ENCODE peak calls at places on chromosomes 1 and 21, in five cellular contexts. One of them, this sample, is unnamed.

GRCh38 chr21:29342394-29342957 is 43.8 kb downstream of the BACH1 start:
- DNase-seq in kidney epithelial cell: peak
- DNase-seq in HFFc6: peak
- DNase-seq in GM06990: peak
- DNase-seq in fibroblast of lung: peak
- DNase-seq in this sample: peak

GRCh38 chr1:94522304-94522703 is 19.3 kb downstream of the F3 start:
- DNase-seq in kidney epithelial cell: no peak
- DNase-seq in HFFc6: no peak
- DNase-seq in GM06990: no peak
- DNase-seq in fibroblast of lung: peak
- DNase-seq in this sample: no peak

GRCh38 chr1:53332833-53333232 is 5.0 kb upstream of the LRP8 start:
- DNase-seq in kidney epithelial cell: no peak
- DNase-seq in HFFc6: no peak
- DNase-seq in GM06990: no peak
- DNase-seq in fibroblast of lung: no peak
- DNase-seq in this sample: no peak

GRCh38 chr1:17922833-17923232 is 167.7 kb downstream of the ACTL8 start:
- DNase-seq in kidney epithelial cell: no peak
- DNase-seq in HFFc6: peak
- DNase-seq in GM06990: no peak
- DNase-seq in fibroblast of lung: peak
- DNase-seq in this sample: no peak

GRCh38 chr1:228005511-228006033 is 1.2 kb upstream of the WNT3A start:
- DNase-seq in kidney epithelial cell: no peak
- DNase-seq in HFFc6: no peak
- DNase-seq in GM06990: no peak
- DNase-seq in fibroblast of lung: no peak
- DNase-seq in this sample: no peak

GRCh38 chr1:150272379-150272840 is at the start of gene C1orf54:
- DNase-seq in kidney epithelial cell: no peak
- DNase-seq in HFFc6: peak
- DNase-seq in GM06990: no peak
- DNase-seq in fibroblast of lung: peak
- DNase-seq in this sample: peak

GRCh38 chr1:115456441-115456961 is 118.5 kb upstream of the NGF start:
- DNase-seq in kidney epithelial cell: no peak
- DNase-seq in HFFc6: peak
- DNase-seq in GM06990: no peak
- DNase-seq in fibroblast of lung: no peak
- DNase-seq in this sample: peak

GRCh38 chr1:147162093-147162492 is 10.2 kb downstream of the PRKAB2 start:
- DNase-seq in kidney epithelial cell: no peak
- DNase-seq in HFFc6: no peak
- DNase-seq in GM06990: no peak
- DNase-seq in fibroblast of lung: no peak
- DNase-seq in this sample: no peak

GRCh38 chr1:228194921-228195812 is 12.7 kb upstream of the OBSCN start:
- DNase-seq in kidney epithelial cell: no peak
- DNase-seq in HFFc6: no peak
- DNase-seq in GM06990: no peak
- DNase-seq in fibroblast of lung: no peak
- DNase-seq in this sample: no peak

GRCh38 chr1:180270767-180271639 is 40.9 kb downstream of the LHX4 start:
- DNase-seq in kidney epithelial cell: peak
- DNase-seq in HFFc6: peak
- DNase-seq in GM06990: no peak
- DNase-seq in fibroblast of lung: peak
- DNase-seq in this sample: peak

GRCh38 chr1:198096390-198096789 is 60.4 kb upstream of the NEK7 start:
- DNase-seq in kidney epithelial cell: no peak
- DNase-seq in HFFc6: no peak
- DNase-seq in GM06990: no peak
- DNase-seq in fibroblast of lung: no peak
- DNase-seq in this sample: peak

GRCh38 chr1:176382163-176382562 is 80.8 kb upstream of the PAPPA2 start:
- DNase-seq in kidney epithelial cell: no peak
- DNase-seq in HFFc6: no peak
- DNase-seq in GM06990: no peak
- DNase-seq in fibroblast of lung: no peak
- DNase-seq in this sample: no peak

GRCh38 chr1:196407358-196408041 is 200.7 kb downstream of the KCNT2 start:
- DNase-seq in kidney epithelial cell: no peak
- DNase-seq in HFFc6: peak
- DNase-seq in GM06990: no peak
- DNase-seq in fibroblast of lung: peak
- DNase-seq in this sample: peak

GRCh38 chr21:39533545-39534226 is 79.1 kb upstream of the B3GALT5 start:
- DNase-seq in kidney epithelial cell: no peak
- DNase-seq in HFFc6: no peak
- DNase-seq in GM06990: no peak
- DNase-seq in fibroblast of lung: no peak
- DNase-seq in this sample: no peak

GRCh38 chr1:17557986-17558385 is 18.5 kb downstream of the ARHGEF10L start:
- DNase-seq in kidney epithelial cell: no peak
- DNase-seq in HFFc6: no peak
- DNase-seq in GM06990: no peak
- DNase-seq in fibroblast of lung: no peak
- DNase-seq in this sample: no peak

GRCh38 chr1:4461726-4462290 is 192.6 kb upstream of the AJAP1 start:
- DNase-seq in kidney epithelial cell: no peak
- DNase-seq in HFFc6: no peak
- DNase-seq in GM06990: no peak
- DNase-seq in fibroblast of lung: no peak
- DNase-seq in this sample: no peak

GRCh38 chr1:29933110-29933509 is 696.8 kb downstream of the PTPRU start:
- DNase-seq in kidney epithelial cell: no peak
- DNase-seq in HFFc6: no peak
- DNase-seq in GM06990: no peak
- DNase-seq in fibroblast of lung: no peak
- DNase-seq in this sample: no peak

GRCh38 chr1:78102082-78102481 is 56.3 kb downstream of the GIPC2 start:
- DNase-seq in kidney epithelial cell: no peak
- DNase-seq in HFFc6: peak
- DNase-seq in GM06990: no peak
- DNase-seq in fibroblast of lung: peak
- DNase-seq in this sample: peak

GRCh38 chr1:110155878-110156522 is 5.7 kb downstream of the SLC6A17 start:
- DNase-seq in kidney epithelial cell: no peak
- DNase-seq in HFFc6: peak
- DNase-seq in GM06990: peak
- DNase-seq in fibroblast of lung: peak
- DNase-seq in this sample: peak

GRCh38 chr1:63324779-63325119 is 2.4 kb downstream of the FOXD3 start:
- DNase-seq in kidney epithelial cell: no peak
- DNase-seq in HFFc6: no peak
- DNase-seq in GM06990: no peak
- DNase-seq in fibroblast of lung: peak
- DNase-seq in this sample: no peak

GRCh38 chr1:63323866-63324778 is 1.8 kb downstream of the FOXD3 start:
- DNase-seq in kidney epithelial cell: no peak
- DNase-seq in HFFc6: no peak
- DNase-seq in GM06990: no peak
- DNase-seq in fibroblast of lung: no peak
- DNase-seq in this sample: no peak

GRCh38 chr1:63321788-63322247 is 549 bp upstream of the FOXD3 start:
- DNase-seq in kidney epithelial cell: no peak
- DNase-seq in HFFc6: no peak
- DNase-seq in GM06990: no peak
- DNase-seq in fibroblast of lung: no peak
- DNase-seq in this sample: no peak

GRCh38 chr1:63322248-63322943 is at the start of gene FOXD3:
- DNase-seq in kidney epithelial cell: no peak
- DNase-seq in HFFc6: peak
- DNase-seq in GM06990: peak
- DNase-seq in fibroblast of lung: peak
- DNase-seq in this sample: no peak

DNA sequence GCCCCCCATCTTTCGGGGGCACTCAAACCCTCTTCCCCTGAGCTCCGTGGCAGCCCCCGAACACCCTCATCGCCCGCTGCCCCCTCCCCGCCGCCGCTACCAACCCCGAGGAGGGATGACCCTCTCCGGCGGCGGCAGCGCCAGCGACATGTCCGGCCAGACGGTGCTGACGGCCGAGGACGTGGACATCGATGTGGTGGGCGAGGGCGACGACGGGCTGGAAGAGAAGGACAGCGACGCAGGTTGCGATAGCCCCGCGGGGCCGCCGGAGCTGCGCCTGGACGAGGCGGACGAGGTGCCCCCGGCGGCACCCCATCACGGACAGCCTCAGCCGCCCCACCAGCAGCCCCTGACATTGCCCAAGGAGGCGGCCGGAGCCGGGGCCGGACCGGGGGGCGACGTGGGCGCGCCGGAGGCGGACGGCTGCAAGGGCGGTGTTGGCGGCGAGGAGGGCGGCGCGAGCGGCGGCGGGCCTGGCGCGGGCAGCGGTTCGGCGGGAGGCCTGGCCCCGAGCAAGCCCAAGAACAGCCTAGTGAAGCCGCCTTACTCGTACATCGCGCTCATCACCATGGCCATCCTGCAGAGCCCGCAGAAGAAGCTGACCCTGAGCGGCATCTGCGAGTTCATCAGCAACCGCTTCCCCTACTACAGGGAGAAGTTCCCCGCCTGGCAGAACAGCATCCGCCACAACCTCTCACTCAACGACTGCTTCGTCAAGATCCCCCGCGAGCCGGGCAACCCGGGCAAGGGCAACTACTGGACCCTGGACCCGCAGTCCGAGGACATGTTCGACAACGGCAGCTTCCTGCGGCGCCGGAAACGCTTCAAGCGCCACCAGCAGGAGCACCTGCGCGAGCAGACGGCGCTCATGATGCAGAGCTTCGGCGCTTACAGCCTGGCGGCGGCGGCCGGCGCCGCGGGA is 838 bp downstream of the FOXD3 start:
- DNase-seq in kidney epithelial cell: no peak
- DNase-seq in HFFc6: no peak
- DNase-seq in GM06990: peak
- DNase-seq in fibroblast of lung: peak
- DNase-seq in this sample: no peak
- TF ChIP-seq CTCF in kidney epithelial cell: no peak
- TF ChIP-seq CTCF in HFFc6: no peak
- TF ChIP-seq CTCF in GM06990: peak
- TF ChIP-seq CTCF in fibroblast of lung: no peak
- TF ChIP-seq CTCF in this sample: no peak

DNA sequence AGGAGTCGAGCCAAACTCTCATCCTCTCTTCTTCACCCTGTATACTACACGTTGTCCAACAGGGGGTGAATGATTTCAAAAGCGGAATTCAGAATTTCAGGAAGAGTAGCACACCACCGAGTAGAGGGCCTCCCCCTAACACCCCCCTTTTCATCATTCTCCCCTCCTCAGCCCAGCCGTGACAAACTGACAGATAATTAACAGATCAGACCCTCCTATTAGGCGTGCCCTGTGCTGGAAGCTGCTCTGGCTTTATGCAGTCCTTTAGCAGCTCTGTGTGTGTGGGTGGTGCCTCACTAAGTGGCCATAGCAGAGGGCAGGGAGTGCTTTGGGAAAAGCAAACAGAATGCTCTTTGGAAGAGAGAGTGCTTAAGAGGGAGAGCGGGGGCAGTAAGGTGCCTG is 44.3 kb downstream of the PEX14 start:
- DNase-seq in kidney epithelial cell: no peak
- DNase-seq in HFFc6: no peak
- DNase-seq in GM06990: no peak
- DNase-seq in fibroblast of lung: no peak
- DNase-seq in this sample: no peak
- TF ChIP-seq CTCF in kidney epithelial cell: peak
- TF ChIP-seq CTCF in HFFc6: peak
- TF ChIP-seq CTCF in GM06990: no peak
- TF ChIP-seq CTCF in fibroblast of lung: no peak
- TF ChIP-seq CTCF in this sample: no peak

GRCh38 chr1:34743775-34744174 is 11.1 kb upstream of the GJB5 start:
- DNase-seq in kidney epithelial cell: no peak
- DNase-seq in HFFc6: no peak
- DNase-seq in GM06990: no peak
- DNase-seq in fibroblast of lung: no peak
- DNase-seq in this sample: no peak
- TF ChIP-seq CTCF in kidney epithelial cell: no peak
- TF ChIP-seq CTCF in HFFc6: no peak
- TF ChIP-seq CTCF in GM06990: no peak
- TF ChIP-seq CTCF in fibroblast of lung: no peak
- TF ChIP-seq CTCF in this sample: no peak

DNA sequence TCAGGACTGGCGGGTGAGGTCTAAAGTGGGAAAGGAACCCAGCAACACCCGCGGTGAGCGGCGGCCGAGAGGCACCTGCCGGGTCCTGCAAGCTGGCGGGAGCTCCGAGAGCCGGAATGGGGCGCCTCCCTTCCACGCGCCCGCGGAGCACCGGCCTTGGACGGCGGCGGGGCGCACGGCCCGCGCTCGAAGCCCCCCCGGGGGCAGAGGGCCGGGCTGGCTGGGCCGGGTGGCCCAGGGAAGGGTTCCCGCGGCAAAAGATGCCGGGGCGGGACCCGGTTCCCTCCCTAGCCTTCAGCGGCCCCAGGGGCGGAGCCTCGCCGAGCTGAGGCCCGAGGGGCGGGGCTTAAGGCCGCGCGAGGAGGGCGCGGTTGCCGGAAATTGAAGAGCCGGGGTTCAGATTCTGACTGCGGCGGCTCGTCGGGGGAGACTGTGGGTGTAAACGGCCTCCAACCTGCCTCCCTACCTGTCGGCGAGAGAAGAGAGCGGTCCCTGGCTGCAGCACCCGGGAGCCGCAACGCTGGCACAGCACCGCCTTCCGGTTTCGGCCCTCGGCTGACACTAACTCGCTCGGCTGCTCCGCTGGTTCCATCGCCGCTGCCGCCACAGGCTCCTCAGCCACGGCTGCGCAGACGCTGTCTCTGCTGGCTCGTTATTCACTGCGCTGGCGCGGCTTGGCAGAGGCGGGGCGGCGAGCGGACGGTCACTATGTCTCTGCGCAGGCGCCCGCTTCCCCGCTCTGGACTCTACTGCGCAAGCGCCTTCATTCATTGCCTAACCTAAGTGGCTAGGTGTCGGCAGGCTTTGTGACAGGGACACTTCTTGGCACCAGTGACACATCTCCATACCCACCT is at the start of gene RABIF:
- DNase-seq in kidney epithelial cell: peak
- DNase-seq in HFFc6: peak
- DNase-seq in GM06990: peak
- DNase-seq in fibroblast of lung: peak
- DNase-seq in this sample: peak
- TF ChIP-seq CTCF in kidney epithelial cell: peak
- TF ChIP-seq CTCF in HFFc6: peak
- TF ChIP-seq CTCF in GM06990: peak
- TF ChIP-seq CTCF in fibroblast of lung: peak
- TF ChIP-seq CTCF in this sample: no peak